ENCODE peak calls at places on chromosomes 4 and X, in four cellular contexts. I is neuronal stem cell, W is H1, O is mesendoderm. V is an unnamed sample. For H3K4me1 and H3K36me3, the result is how much of the 10 kb centered on the place peaks cover.

GRCh38 chr4:30258949-30259348 is 461.2 kb upstream of the PCDH7 start:
- DNase-seq in I (no peak), O (no peak), W (no peak), V (no peak)

GRCh38 chr4:67928547-67928946 is 34.7 kb downstream of the TMPRSS11A start:
- DNase-seq in O (peak), W (no peak), I (no peak), V (peak)

GRCh38 chrX:132407704-132408103 is 81.1 kb downstream of the MBNL3 start:
- DNase-seq in W (no peak), I (no peak), O (peak), V (no peak)

GRCh38 chr4:174394915-174395314 is 111.2 kb downstream of the CEP44 start:
- DNase-seq in O (no peak), I (no peak), W (no peak), V (peak)

GRCh38 chrX:39251995-39252394 is 450.7 kb downstream of the MID1IP1 start:
- DNase-seq in O (no peak), I (no peak), W (no peak), V (no peak)

GRCh38 chrX:97159916-97160800 is 276.4 kb downstream of the RPA4 start:
- DNase-seq in W (no peak), I (peak), O (peak), V (peak)

GRCh38 chr4:67460574-67460973 is 84.7 kb downstream of the CENPC start:
- DNase-seq in I (no peak), O (no peak), W (no peak), V (no peak)

GRCh38 chr4:22348410-22348809 is 167.5 kb downstream of the ADGRA3 start:
- DNase-seq in W (no peak), O (peak), I (no peak), V (no peak)

GRCh38 chr4:185665655-185666054 is 130.3 kb upstream of the PDLIM3 start:
- DNase-seq in W (no peak), O (no peak), I (no peak), V (no peak)

GRCh38 chr4:37993806-37994205 is 33.6 kb downstream of the PTTG2 start:
- DNase-seq in W (no peak), I (no peak), O (peak), V (no peak)

GRCh38 chr4:37994569-37994968 is 34.4 kb downstream of the PTTG2 start:
- DNase-seq in W (no peak), I (no peak), O (no peak), V (no peak)

GRCh38 chr4:37998225-37998624 is 38.0 kb downstream of the PTTG2 start:
- DNase-seq in O (no peak), I (no peak), W (no peak), V (no peak)

GRCh38 chr4:37995981-37996770 is 36.0 kb downstream of the PTTG2 start:
- DNase-seq in I (no peak), W (peak), O (no peak), V (no peak)

GRCh38 chr4:37995299-37995821 is 35.2 kb downstream of the PTTG2 start:
- DNase-seq in W (peak), I (no peak), O (no peak), V (no peak)
- H3K4me1 ChIP-seq in W (under half), I (under half), O (under half), V (under half)

DNA sequence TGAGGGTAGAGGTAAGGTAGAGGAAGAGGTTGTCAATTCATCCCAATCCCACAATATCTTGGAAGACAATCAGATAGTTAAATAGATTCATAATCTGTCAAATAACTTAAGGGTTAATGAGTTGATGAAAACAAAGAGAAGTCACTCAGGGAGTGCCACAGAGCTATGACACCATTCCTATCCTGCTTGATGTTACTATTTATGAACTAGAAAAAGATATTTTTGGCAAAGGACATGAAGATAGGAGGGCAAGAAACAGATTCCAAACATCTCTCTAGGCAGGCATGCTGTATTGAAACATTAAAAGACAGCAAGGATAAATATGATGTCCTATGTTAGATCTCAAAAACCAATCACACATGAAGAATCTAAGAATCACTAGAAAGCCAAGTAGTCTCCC is 3.5 kb upstream of the SRPX start:
- DNase-seq in W (no peak), O (no peak), I (no peak), V (no peak)
- H3K4me2 ChIP-seq in W (no peak), O (no peak), I (no peak), V (no peak)

GRCh38 chr4:171928336-171928735 is 115.1 kb downstream of the GALNTL6 start:
- DNase-seq in W (no peak), I (no peak), O (no peak), V (no peak)

GRCh38 chr4:171924761-171925376 is 111.7 kb downstream of the GALNTL6 start:
- DNase-seq in O (peak), I (no peak), W (no peak), V (no peak)

GRCh38 chr4:171929907-171930306 is 116.7 kb downstream of the GALNTL6 start:
- DNase-seq in I (no peak), W (no peak), O (no peak), V (no peak)

GRCh38 chr4:171932238-171932637 is 119.0 kb downstream of the GALNTL6 start:
- DNase-seq in W (no peak), I (no peak), O (no peak), V (no peak)

DNA sequence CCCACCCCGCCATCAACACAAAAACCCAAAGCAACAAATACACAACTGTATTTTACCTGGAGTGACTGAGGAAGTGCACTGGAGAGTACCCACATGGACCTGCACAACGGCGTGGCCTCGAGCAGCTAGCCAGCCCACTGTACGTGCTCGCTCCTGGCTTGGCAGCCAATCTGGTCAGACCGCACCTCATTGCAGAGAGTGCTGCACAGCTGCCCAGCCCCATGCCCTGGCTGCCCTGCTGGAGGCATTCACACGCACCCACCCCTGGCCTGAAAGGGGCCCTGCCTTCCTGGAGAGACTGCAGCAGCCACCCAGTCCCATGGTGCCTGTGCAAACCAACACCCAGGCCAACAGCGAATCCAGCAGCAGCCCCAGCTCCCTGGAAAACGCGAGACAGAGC is 116.3 kb downstream of the GALNTL6 start:
- DNase-seq in I (no peak), O (no peak), W (no peak), V (no peak)
- H3K36me3 ChIP-seq in I (under half), O (under half), W (under half), V (under half)

GRCh38 chr4:1206299-1207156 is 34.1 kb upstream of the SPON2 start:
- DNase-seq in I (no peak), W (peak), O (no peak), V (no peak)
- H3K4me1 ChIP-seq in I (under half), W (under half), O (under half), V (under half)

DNA sequence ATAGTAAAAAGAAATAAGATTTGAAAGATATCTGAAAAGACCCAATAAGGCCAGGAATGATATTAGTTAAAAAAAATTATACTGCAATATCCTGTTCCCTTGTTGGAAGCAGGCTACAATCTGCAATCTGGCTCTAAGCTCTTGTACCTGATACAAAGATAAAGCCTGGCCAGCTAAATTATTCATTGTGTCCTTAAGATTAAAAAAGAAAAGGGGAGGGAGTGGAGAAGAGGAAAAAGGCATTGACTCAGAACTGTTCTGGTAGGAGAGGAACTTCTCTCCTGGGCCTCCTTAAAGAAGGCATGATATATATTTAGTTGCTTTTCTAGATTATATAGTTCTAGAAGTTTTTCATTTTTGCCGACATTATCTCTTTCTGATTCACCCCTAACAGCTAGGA is 46.7 kb downstream of the IRF2 start:
- DNase-seq in W (no peak), O (no peak), I (no peak), V (no peak)
- H3K4me2 ChIP-seq in W (no peak), O (no peak), I (no peak), V (no peak)